ENCODE peak calls at places on chromosomes 1 and 21, in five cellular contexts. T is transverse colon, K is K562, L is H1, Y is stomach. W is an unnamed sample. For H3K4me1, the result is how much of the 10 kb centered on the place peaks cover.

GRCh38 chr1:210232524-210233215 is at the start of gene SERTAD4:
- DNase-seq in T (peak), K (no peak), L (no peak), Y (peak), W (no peak)

GRCh38 chr1:192807968-192808587 is 761 bp upstream of the RGS2 start:
- DNase-seq in T (no peak), K (no peak), L (no peak), Y (no peak), W (no peak)

GRCh38 chr1:43719063-43719462 is 11.7 kb downstream of the ST3GAL3 start:
- DNase-seq in T (no peak), K (no peak), L (no peak), Y (no peak), W (no peak)

GRCh38 chr1:20729990-20730689 is 2.4 kb downstream of the SH2D5 start:
- DNase-seq in T (peak), K (no peak), L (no peak), Y (no peak), W (peak)

GRCh38 chr1:26126321-26127084 is 14.9 kb downstream of the PDIK1L start:
- DNase-seq in T (peak), K (peak), L (no peak), Y (peak), W (no peak)

GRCh38 chr1:206001476-206001888 is 1.7 kb downstream of the RAB7B start:
- DNase-seq in T (no peak), K (peak), L (no peak), Y (no peak), W (peak)

GRCh38 chr21:44686000-44686781 is 4.2 kb upstream of the KRTAP12-1 start:
- DNase-seq in T (no peak), K (no peak), L (no peak), Y (no peak), W (no peak)

GRCh38 chr1:89781494-89782126 is 39.2 kb upstream of the LRRC8D start:
- DNase-seq in T (no peak), K (no peak), L (no peak), Y (no peak), W (no peak)

GRCh38 chr1:158809862-158810261 is 21.3 kb upstream of the MNDA start:
- DNase-seq in T (no peak), K (no peak), L (no peak), Y (no peak), W (no peak)

GRCh38 chr21:33028759-33029511 is 3.2 kb downstream of the OLIG2 start:
- DNase-seq in T (no peak), K (no peak), L (no peak), Y (no peak), W (no peak)

GRCh38 chr1:58149266-58149812 is 397.2 kb downstream of the OMA1 start:
- DNase-seq in T (no peak), K (no peak), L (no peak), Y (no peak), W (no peak)

GRCh38 chr1:52899445-52899894 is 22.1 kb downstream of the ECHDC2 start:
- DNase-seq in T (no peak), K (no peak), L (no peak), Y (no peak), W (no peak)

GRCh38 chr1:29331731-29332130 is 95.4 kb downstream of the PTPRU start:
- DNase-seq in T (no peak), K (no peak), L (no peak), Y (no peak), W (no peak)

GRCh38 chr1:110916669-110917306 is 43.8 kb downstream of the CD53 start:
- DNase-seq in T (no peak), K (peak), L (no peak), Y (no peak), W (no peak)

GRCh38 chr1:58251415-58252073 is 295.0 kb downstream of the OMA1 start:
- DNase-seq in T (no peak), K (peak), L (no peak), Y (no peak), W (no peak)

GRCh38 chr21:37784591-37785318 is 131.5 kb downstream of the KCNJ6 start:
- DNase-seq in T (no peak), K (no peak), L (no peak), Y (no peak), W (no peak)

GRCh38 chr21:27704567-27705166 is 737.8 kb upstream of the ADAMTS5 start:
- DNase-seq in T (no peak), K (no peak), L (no peak), Y (no peak), W (no peak)
- TF ChIP-seq EP300 in T (no peak), K (no peak), L (no peak), Y (no peak), W (no peak)

DNA sequence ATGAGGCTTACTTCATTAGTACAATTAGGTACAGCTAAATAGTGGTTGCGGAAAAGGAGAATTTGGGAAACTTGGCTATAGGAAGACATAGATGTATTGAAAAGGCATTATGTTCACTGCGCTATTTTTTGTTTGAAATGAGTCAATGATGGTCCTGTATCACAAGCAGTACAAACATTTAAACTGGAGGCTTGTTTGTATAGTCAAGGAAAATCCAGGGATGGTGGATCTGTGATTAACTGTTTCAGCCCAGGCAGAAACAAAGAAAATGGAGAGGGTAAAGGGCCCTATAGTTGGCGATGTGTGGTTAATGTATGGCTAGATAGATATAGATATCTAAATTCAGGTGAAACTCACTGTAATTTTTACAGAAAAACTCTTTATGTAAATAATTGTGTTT is 79.9 kb downstream of the CLIC4 start:
- DNase-seq in T (no peak), K (no peak), L (no peak), Y (no peak), W (no peak)
- H3K4me1 ChIP-seq in T (under half), K (under half), L (under half), Y (under half), W (under half)

GRCh38 chr1:30672661-30673060 is 50.7 kb downstream of the MATN1 start:
- DNase-seq in T (no peak), K (no peak), L (no peak), Y (no peak), W (no peak)

GRCh38 chr1:30668026-30668425 is 55.4 kb downstream of the MATN1 start:
- DNase-seq in T (peak), K (no peak), L (no peak), Y (peak), W (peak)

GRCh38 chr1:30668546-30669327 is 54.6 kb downstream of the MATN1 start:
- DNase-seq in T (no peak), K (no peak), L (no peak), Y (no peak), W (no peak)

GRCh38 chr1:30673395-30673794 is 50.0 kb downstream of the MATN1 start:
- DNase-seq in T (no peak), K (no peak), L (no peak), Y (no peak), W (no peak)

DNA sequence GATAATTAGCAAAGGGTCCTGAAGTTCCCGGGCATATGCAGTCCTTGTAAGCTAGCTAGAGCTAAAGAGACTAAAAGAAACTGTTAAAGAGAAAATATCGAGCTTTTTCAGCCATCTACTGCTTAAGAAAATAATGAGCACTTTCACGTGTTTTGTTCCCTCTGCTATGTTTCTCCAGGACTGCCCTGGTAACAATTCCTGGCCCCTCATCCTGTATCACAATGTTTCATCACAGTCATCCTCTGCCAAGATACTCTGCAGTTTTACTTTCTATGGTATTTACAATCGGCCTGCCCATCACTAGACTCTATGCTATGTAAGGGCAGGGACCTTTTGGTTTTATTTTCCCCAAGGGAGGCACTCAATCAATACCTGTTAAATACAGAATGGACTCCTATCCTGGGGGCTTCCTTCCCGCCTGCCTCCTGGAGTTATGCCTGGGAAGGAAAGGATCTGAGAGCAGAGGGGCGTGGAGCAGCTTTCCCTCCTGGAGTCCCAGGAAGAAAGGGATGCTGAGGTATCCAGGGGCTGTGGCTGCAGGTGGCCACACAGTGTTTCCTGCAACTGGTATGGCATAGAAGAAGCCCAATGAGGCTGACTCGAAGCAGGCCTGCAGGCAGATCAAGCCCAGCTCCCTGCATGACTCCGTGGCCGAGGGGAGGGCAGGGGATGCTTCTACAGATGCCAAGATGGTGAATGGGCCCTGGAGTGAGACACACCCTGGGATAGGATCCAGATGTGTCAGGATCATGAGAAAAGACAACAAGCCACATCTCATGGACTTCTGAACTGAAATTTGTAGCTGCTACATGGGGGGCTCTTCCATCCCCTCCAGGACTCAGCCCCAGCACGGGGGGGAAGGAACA is 53.0 kb downstream of the MATN1 start:
- DNase-seq in T (no peak), K (no peak), L (no peak), Y (no peak), W (peak)
- TF ChIP-seq POLR2AphosphoS5 in T (no peak), K (no peak), L (no peak), Y (no peak), W (peak)

GRCh38 chr1:67724928-67725560 is 40.0 kb downstream of the GADD45A start:
- DNase-seq in T (no peak), K (no peak), L (no peak), Y (peak), W (no peak)
- TF ChIP-seq EP300 in T (no peak), K (no peak), L (no peak), Y (no peak), W (no peak)

DNA sequence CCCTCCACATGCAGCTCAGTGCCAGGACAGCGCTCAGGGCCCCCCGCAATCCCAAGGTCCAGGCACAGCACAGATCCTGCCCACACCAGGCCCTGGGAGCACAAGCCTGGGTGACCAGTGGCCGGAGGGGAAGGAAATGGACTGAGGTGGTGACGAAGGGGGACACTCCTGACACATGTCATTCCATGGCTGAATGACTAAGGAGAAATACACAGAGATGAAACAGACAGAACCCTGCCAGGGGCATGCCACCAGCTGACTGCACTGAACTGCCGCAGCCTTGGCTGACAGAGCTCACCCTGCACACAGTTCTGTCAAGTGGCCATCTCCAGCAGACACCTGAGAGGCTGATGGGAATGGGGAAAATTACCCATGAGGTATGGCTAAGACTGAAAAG is 56.1 kb downstream of the HSF2BP start:
- DNase-seq in T (no peak), K (no peak), L (no peak), Y (no peak), W (no peak)
- H3K4me1 ChIP-seq in T (under half), K (under half), L (under half), Y (under half), W (under half)

DNA sequence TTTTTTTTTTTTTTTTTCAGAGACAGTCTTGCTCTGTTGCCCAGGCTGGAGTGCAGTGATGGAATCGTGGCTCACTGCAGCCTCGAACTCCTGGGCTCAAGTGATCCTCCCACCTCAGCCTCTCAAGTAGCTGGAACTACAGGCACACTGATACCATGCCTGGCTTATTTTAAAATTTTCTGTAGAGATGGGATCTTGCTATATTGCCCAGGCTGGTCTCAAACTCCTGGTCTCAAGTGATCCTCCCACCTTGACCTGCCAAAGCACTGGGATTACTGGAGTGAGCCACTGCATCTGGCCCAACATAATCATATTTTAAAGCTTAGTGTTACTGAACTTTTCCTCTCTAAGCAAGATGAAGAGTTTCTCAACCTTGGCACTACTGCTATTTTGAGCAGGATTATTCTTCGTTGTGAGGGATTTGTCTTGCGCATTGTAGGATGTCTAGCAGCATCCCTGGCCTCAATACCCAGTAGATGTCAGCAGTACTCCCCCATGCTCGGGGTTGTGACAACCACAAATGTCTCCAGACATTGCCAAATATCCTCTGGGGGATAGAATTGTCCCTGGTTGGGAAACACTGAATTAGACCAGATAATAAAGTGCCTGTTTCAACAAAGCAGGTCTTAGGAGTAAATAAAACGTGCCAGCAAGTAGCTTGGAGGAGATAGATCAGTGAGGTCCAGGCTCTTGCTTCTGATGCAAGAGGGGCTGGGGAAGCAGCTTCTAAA is 15.1 kb upstream of the THRAP3 start:
- DNase-seq in T (no peak), K (no peak), L (no peak), Y (no peak), W (no peak)
- TF ChIP-seq POLR2AphosphoS5 in T (no peak), K (no peak), L (no peak), Y (no peak), W (no peak)

W was measured in suprapubic skin.